ENCODE peak calls at places on chromosomes 13 and 19, in five cellular contexts. One of them, this sample, is unnamed.

GRCh38 chr19:50263176-50263575 is 59.8 kb downstream of the MYH14 start:
- DNase-seq in iris pigment epithelial cell: no peak
- DNase-seq in endothelial cell: no peak
- DNase-seq in non-pigmented ciliary epithelial cell: no peak
- DNase-seq in germinal center: no peak
- DNase-seq in this sample: no peak

GRCh38 chr13:72186730-72187422 is 319.9 kb upstream of the DACH1 start:
- DNase-seq in iris pigment epithelial cell: no peak
- DNase-seq in endothelial cell: no peak
- DNase-seq in non-pigmented ciliary epithelial cell: no peak
- DNase-seq in germinal center: no peak
- DNase-seq in this sample: no peak

GRCh38 chr13:59398127-59398526 is 765.6 kb downstream of the DIAPH3 start:
- DNase-seq in iris pigment epithelial cell: no peak
- DNase-seq in endothelial cell: no peak
- DNase-seq in non-pigmented ciliary epithelial cell: no peak
- DNase-seq in germinal center: no peak
- DNase-seq in this sample: no peak

GRCh38 chr19:20928371-20928770 is 5.3 kb downstream of the ZNF85 start:
- DNase-seq in iris pigment epithelial cell: peak; percentile 82
- DNase-seq in endothelial cell: no peak
- DNase-seq in non-pigmented ciliary epithelial cell: peak; percentile 87
- DNase-seq in germinal center: no peak
- DNase-seq in this sample: peak; percentile 8

GRCh38 chr13:64529874-64530485 is 2700.2 kb downstream of the PCDH9 start:
- DNase-seq in iris pigment epithelial cell: peak; percentile 9
- DNase-seq in endothelial cell: peak; percentile 28
- DNase-seq in non-pigmented ciliary epithelial cell: no peak
- DNase-seq in germinal center: no peak
- DNase-seq in this sample: no peak

GRCh38 chr19:54114340-54114826 is 1.1 kb downstream of the TFPT start:
- DNase-seq in iris pigment epithelial cell: peak; percentile 58
- DNase-seq in endothelial cell: peak; percentile 45
- DNase-seq in non-pigmented ciliary epithelial cell: no peak
- DNase-seq in germinal center: peak; percentile 58
- DNase-seq in this sample: no peak

GRCh38 chr19:16261584-16262370 is 62.8 kb upstream of the KLF2 start:
- DNase-seq in iris pigment epithelial cell: no peak
- DNase-seq in endothelial cell: no peak
- DNase-seq in non-pigmented ciliary epithelial cell: no peak
- DNase-seq in germinal center: no peak
- DNase-seq in this sample: no peak

GRCh38 chr13:99766641-99767045 is 204.9 kb downstream of the ZIC5 start:
- DNase-seq in iris pigment epithelial cell: peak; percentile 2
- DNase-seq in endothelial cell: no peak
- DNase-seq in non-pigmented ciliary epithelial cell: no peak
- DNase-seq in germinal center: no peak
- DNase-seq in this sample: no peak

GRCh38 chr19:5961969-5962945 is 15.7 kb downstream of the RANBP3 start:
- DNase-seq in iris pigment epithelial cell: peak; percentile 78
- DNase-seq in endothelial cell: peak; percentile 47
- DNase-seq in non-pigmented ciliary epithelial cell: no peak
- DNase-seq in germinal center: peak; percentile 29
- DNase-seq in this sample: no peak

GRCh38 chr13:29081036-29081435 is 260.9 kb downstream of the MTUS2 start:
- DNase-seq in iris pigment epithelial cell: no peak
- DNase-seq in endothelial cell: no peak
- DNase-seq in non-pigmented ciliary epithelial cell: no peak
- DNase-seq in germinal center: peak; percentile 48
- DNase-seq in this sample: no peak

GRCh38 chr13:30734434-30734833 is 909 bp upstream of the ALOX5AP start:
- DNase-seq in iris pigment epithelial cell: peak; percentile 45
- DNase-seq in endothelial cell: no peak
- DNase-seq in non-pigmented ciliary epithelial cell: no peak
- DNase-seq in germinal center: no peak
- DNase-seq in this sample: no peak

GRCh38 chr19:18980432-18981020 is 39.5 kb upstream of the HOMER3 start:
- DNase-seq in iris pigment epithelial cell: no peak
- DNase-seq in endothelial cell: no peak
- DNase-seq in non-pigmented ciliary epithelial cell: no peak
- DNase-seq in germinal center: no peak
- DNase-seq in this sample: no peak

This sample was measured in BJ.